ENCODE peak calls at places on chromosome 14, in eight cellular contexts. K, R, B, A, H, D, E and Y are unnamed samples.

GRCh38 chr14:91280129-91280528 is 35.6 kb upstream of the GPR68 start:
- DNase-seq in K (no peak), R (no peak), B (no peak), A (no peak), H (no peak), D (no peak), E (no peak), Y (no peak)

GRCh38 chr14:101219896-101220703 is 316.6 kb upstream of the RTL1 start:
- DNase-seq in K (no peak), R (no peak), B (no peak), A (peak; percentile 16), H (no peak), D (no peak), E (no peak), Y (peak; percentile 25)

GRCh38 chr14:74913986-74914573 is 9.0 kb downstream of the RPS6KL1 start:
- DNase-seq in K (peak; percentile 62), R (peak; percentile 46), B (peak; percentile 35), A (peak; percentile 60), H (peak; percentile 73), D (peak; percentile 70), E (peak; percentile 79), Y (peak; percentile 65)

GRCh38 chr14:90483551-90483950 is 86.7 kb downstream of the CALM1 start:
- DNase-seq in K (peak; percentile 40), R (no peak), B (no peak), A (peak; percentile 46), H (no peak), D (peak; percentile 35), E (no peak), Y (peak; percentile 67)

GRCh38 chr14:35695647-35696046 is 113.4 kb downstream of the RALGAPA1 start:
- DNase-seq in K (no peak), R (no peak), B (no peak), A (no peak), H (no peak), D (no peak), E (no peak), Y (no peak)

GRCh38 chr14:93078830-93079229 is 36.9 kb downstream of the ITPK1 start:
- DNase-seq in K (no peak), R (no peak), B (no peak), A (no peak), H (no peak), D (no peak), E (no peak), Y (no peak)

GRCh38 chr14:104035300-104035699 is 50.2 kb upstream of the ASPG start:
- DNase-seq in K (no peak), R (no peak), B (no peak), A (no peak), H (no peak), D (no peak), E (no peak), Y (no peak)

GRCh38 chr14:88879016-88879415 is 54.6 kb downstream of the TTC8 start:
- DNase-seq in K (no peak), R (peak; percentile 46), B (no peak), A (no peak), H (no peak), D (no peak), E (peak; percentile 38), Y (no peak)

GRCh38 chr14:96804821-96805374 is 7.7 kb downstream of the VRK1 start:
- DNase-seq in K (no peak), R (no peak), B (no peak), A (no peak), H (no peak), D (no peak), E (no peak), Y (no peak)

GRCh38 chr14:42023452-42023851 is 416.8 kb downstream of the LRFN5 start:
- DNase-seq in K (no peak), R (no peak), B (no peak), A (no peak), H (no peak), D (no peak), E (no peak), Y (no peak)

GRCh38 chr14:51643137-51643536 is 8.6 kb upstream of the FRMD6 start:
- DNase-seq in K (no peak), R (no peak), B (no peak), A (no peak), H (no peak), D (no peak), E (peak; percentile 76), Y (no peak)

GRCh38 chr14:56422703-56423213 is 156.8 kb upstream of the TMEM260 start:
- DNase-seq in K (peak; percentile 36), R (peak; percentile 55), B (peak; percentile 38), A (peak; percentile 42), H (peak; percentile 56), D (peak; percentile 90), E (peak; percentile 67), Y (peak; percentile 88)

GRCh38 chr14:96252323-96253052 is 3.5 kb upstream of the BDKRB1 start:
- DNase-seq in K (no peak), R (no peak), B (no peak), A (no peak), H (no peak), D (no peak), E (peak; percentile 45), Y (no peak)